ENCODE peak calls at places on chromosomes 6 and 20, in seven cellular contexts. One of them, this sample, is unnamed.
A peak's percentile ranks its signal among the peaks of the same experiment; 100 is the strongest.

GRCh38 chr20:58064411-58065010 is 163.9 kb downstream of the ANKRD60 start:
- DNase-seq in breast epithelium: no peak
- DNase-seq in heart left ventricle: no peak
- DNase-seq in IMR-90: no peak
- DNase-seq in A549: no peak
- DNase-seq in Peyer's patch: no peak
- DNase-seq in transverse colon: no peak
- DNase-seq in this sample: no peak

GRCh38 chr6:157548635-157549467 is 167.9 kb downstream of the ZDHHC14 start:
- DNase-seq in breast epithelium: no peak
- DNase-seq in heart left ventricle: no peak
- DNase-seq in IMR-90: no peak
- DNase-seq in A549: no peak
- DNase-seq in Peyer's patch: no peak
- DNase-seq in transverse colon: peak; percentile 28
- DNase-seq in this sample: no peak

GRCh38 chr20:59825944-59826759 is 107.3 kb downstream of the SYCP2 start:
- DNase-seq in breast epithelium: peak; percentile 43
- DNase-seq in heart left ventricle: no peak
- DNase-seq in IMR-90: no peak
- DNase-seq in A549: no peak
- DNase-seq in Peyer's patch: no peak
- DNase-seq in transverse colon: peak; percentile 93
- DNase-seq in this sample: peak; percentile 71

GRCh38 chr6:40962241-40962640 is 76.8 kb downstream of the UNC5CL start:
- DNase-seq in breast epithelium: no peak
- DNase-seq in heart left ventricle: no peak
- DNase-seq in IMR-90: peak; percentile 95
- DNase-seq in A549: peak; percentile 73
- DNase-seq in Peyer's patch: no peak
- DNase-seq in transverse colon: no peak
- DNase-seq in this sample: no peak

GRCh38 chr6:142802124-142802523 is 142.9 kb downstream of the HIVEP2 start:
- DNase-seq in breast epithelium: no peak
- DNase-seq in heart left ventricle: no peak
- DNase-seq in IMR-90: peak; percentile 99
- DNase-seq in A549: peak; percentile 69
- DNase-seq in Peyer's patch: no peak
- DNase-seq in transverse colon: no peak
- DNase-seq in this sample: no peak

GRCh38 chr6:98142839-98143238 is 691.5 kb upstream of the POU3F2 start:
- DNase-seq in breast epithelium: no peak
- DNase-seq in heart left ventricle: no peak
- DNase-seq in IMR-90: no peak
- DNase-seq in A549: no peak
- DNase-seq in Peyer's patch: no peak
- DNase-seq in transverse colon: no peak
- DNase-seq in this sample: no peak

GRCh38 chr6:4487538-4487937 is 288.7 kb upstream of the CDYL start:
- DNase-seq in breast epithelium: no peak
- DNase-seq in heart left ventricle: no peak
- DNase-seq in IMR-90: no peak
- DNase-seq in A549: peak; percentile 34
- DNase-seq in Peyer's patch: no peak
- DNase-seq in transverse colon: no peak
- DNase-seq in this sample: no peak

GRCh38 chr6:140538926-140539325 is 1164.5 kb upstream of the CITED2 start:
- DNase-seq in breast epithelium: no peak
- DNase-seq in heart left ventricle: no peak
- DNase-seq in IMR-90: peak; percentile 19
- DNase-seq in A549: peak; percentile 13
- DNase-seq in Peyer's patch: no peak
- DNase-seq in transverse colon: no peak
- DNase-seq in this sample: no peak

GRCh38 chr6:129701721-129702455 is 8.1 kb downstream of the ARHGAP18 start:
- DNase-seq in breast epithelium: no peak
- DNase-seq in heart left ventricle: no peak
- DNase-seq in IMR-90: peak; percentile 58
- DNase-seq in A549: no peak
- DNase-seq in Peyer's patch: no peak
- DNase-seq in transverse colon: no peak
- DNase-seq in this sample: no peak

GRCh38 chr6:165417298-165417865 is 108.0 kb upstream of the C6orf118 start:
- DNase-seq in breast epithelium: no peak
- DNase-seq in heart left ventricle: no peak
- DNase-seq in IMR-90: no peak
- DNase-seq in A549: no peak
- DNase-seq in Peyer's patch: no peak
- DNase-seq in transverse colon: no peak
- DNase-seq in this sample: no peak

GRCh38 chr6:14664616-14665315 is 547.2 kb downstream of the CD83 start:
- DNase-seq in breast epithelium: no peak
- DNase-seq in heart left ventricle: no peak
- DNase-seq in IMR-90: no peak
- DNase-seq in A549: no peak
- DNase-seq in Peyer's patch: peak; percentile 58
- DNase-seq in transverse colon: no peak
- DNase-seq in this sample: no peak

GRCh38 chr6:91299544-91300491 is 712.9 kb upstream of the MAP3K7 start:
- DNase-seq in breast epithelium: no peak
- DNase-seq in heart left ventricle: peak; percentile 19
- DNase-seq in IMR-90: peak; percentile 73
- DNase-seq in A549: no peak
- DNase-seq in Peyer's patch: no peak
- DNase-seq in transverse colon: peak; percentile 14
- DNase-seq in this sample: no peak

GRCh38 chr6:168027521-168027920 is 30.1 kb downstream of the KIF25 start:
- DNase-seq in breast epithelium: no peak
- DNase-seq in heart left ventricle: no peak
- DNase-seq in IMR-90: no peak
- DNase-seq in A549: no peak
- DNase-seq in Peyer's patch: no peak
- DNase-seq in transverse colon: no peak
- DNase-seq in this sample: no peak

GRCh38 chr6:169794317-169795055 is 43.1 kb downstream of the ERMARD start:
- DNase-seq in breast epithelium: no peak
- DNase-seq in heart left ventricle: no peak
- DNase-seq in IMR-90: no peak
- DNase-seq in A549: no peak
- DNase-seq in Peyer's patch: no peak
- DNase-seq in transverse colon: no peak
- DNase-seq in this sample: peak; percentile 63

GRCh38 chr6:53795702-53796450 is 1.1 kb downstream of the LRRC1 start:
- DNase-seq in breast epithelium: no peak
- DNase-seq in heart left ventricle: peak; percentile 51
- DNase-seq in IMR-90: peak; percentile 28
- DNase-seq in A549: no peak
- DNase-seq in Peyer's patch: peak; percentile 23
- DNase-seq in transverse colon: peak; percentile 58
- DNase-seq in this sample: peak; percentile 67

GRCh38 chr6:144712541-144712940 is 427.4 kb downstream of the UTRN start:
- DNase-seq in breast epithelium: no peak
- DNase-seq in heart left ventricle: no peak
- DNase-seq in IMR-90: peak; percentile 47
- DNase-seq in A549: no peak
- DNase-seq in Peyer's patch: no peak
- DNase-seq in transverse colon: no peak
- DNase-seq in this sample: no peak

GRCh38 chr6:144715344-144715743 is 430.2 kb downstream of the UTRN start:
- DNase-seq in breast epithelium: no peak
- DNase-seq in heart left ventricle: no peak
- DNase-seq in IMR-90: no peak
- DNase-seq in A549: no peak
- DNase-seq in Peyer's patch: no peak
- DNase-seq in transverse colon: peak; percentile 18
- DNase-seq in this sample: no peak

GRCh38 chr6:144714031-144714732 is 429.0 kb downstream of the UTRN start:
- DNase-seq in breast epithelium: no peak
- DNase-seq in heart left ventricle: no peak
- DNase-seq in IMR-90: no peak
- DNase-seq in A549: no peak
- DNase-seq in Peyer's patch: no peak
- DNase-seq in transverse colon: no peak
- DNase-seq in this sample: no peak

DNA sequence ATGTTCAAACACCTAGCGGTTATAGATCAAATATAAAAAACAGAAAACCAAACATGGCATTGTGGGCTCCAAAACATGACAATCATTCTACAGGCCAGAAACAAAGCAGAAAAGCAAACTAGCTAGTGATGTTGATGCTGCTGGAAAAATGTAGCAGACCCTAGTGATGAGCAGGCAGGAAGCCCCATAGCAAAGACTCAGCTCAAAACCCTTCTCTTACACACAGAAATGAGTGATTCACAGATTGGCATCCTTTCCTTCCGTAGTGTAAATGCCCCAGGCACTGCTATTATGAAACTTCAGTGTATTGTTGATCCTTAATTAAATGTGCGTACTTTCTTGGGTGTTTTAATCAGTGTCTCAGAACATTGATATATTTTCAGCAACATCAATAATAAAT is 425.1 kb downstream of the UTRN start:
- DNase-seq in breast epithelium: no peak
- DNase-seq in heart left ventricle: no peak
- DNase-seq in IMR-90: peak; percentile 90
- DNase-seq in A549: peak; percentile 5
- DNase-seq in Peyer's patch: no peak
- DNase-seq in transverse colon: no peak
- DNase-seq in this sample: no peak
- H3K27ac ChIP-seq in breast epithelium: peak overlapping the region; percentile 13
- H3K27ac ChIP-seq in heart left ventricle: no peak overlapping the region
- H3K27ac ChIP-seq in IMR-90: no peak overlapping the region
- H3K27ac ChIP-seq in A549: no peak overlapping the region
- H3K27ac ChIP-seq in Peyer's patch: no peak overlapping the region
- H3K27ac ChIP-seq in transverse colon: no peak overlapping the region
- H3K27ac ChIP-seq in this sample: no peak overlapping the region

GRCh38 chr20:1900321-1900791 is 5.1 kb downstream of the SIRPA start:
- DNase-seq in breast epithelium: no peak
- DNase-seq in heart left ventricle: peak; percentile 61
- DNase-seq in IMR-90: peak; percentile 80
- DNase-seq in A549: peak; percentile 89
- DNase-seq in Peyer's patch: peak; percentile 27
- DNase-seq in transverse colon: peak; percentile 33
- DNase-seq in this sample: no peak
- TF ChIP-seq POLR2A in breast epithelium: no peak
- TF ChIP-seq POLR2A in heart left ventricle: no peak
- TF ChIP-seq POLR2A in IMR-90: no peak
- TF ChIP-seq POLR2A in A549: no peak
- TF ChIP-seq POLR2A in Peyer's patch: no peak
- TF ChIP-seq POLR2A in transverse colon: no peak
- TF ChIP-seq POLR2A in this sample: no peak

GRCh38 chr20:45997187-45997586 is 11.5 kb upstream of the MMP9 start:
- DNase-seq in breast epithelium: no peak
- DNase-seq in heart left ventricle: no peak
- DNase-seq in IMR-90: no peak
- DNase-seq in A549: no peak
- DNase-seq in Peyer's patch: no peak
- DNase-seq in transverse colon: no peak
- DNase-seq in this sample: no peak

GRCh38 chr20:45994761-45995160 is 13.9 kb upstream of the MMP9 start:
- DNase-seq in breast epithelium: no peak
- DNase-seq in heart left ventricle: peak; percentile 6
- DNase-seq in IMR-90: no peak
- DNase-seq in A549: no peak
- DNase-seq in Peyer's patch: no peak
- DNase-seq in transverse colon: no peak
- DNase-seq in this sample: no peak

GRCh38 chr20:45998337-45998736 is 10.4 kb upstream of the MMP9 start:
- DNase-seq in breast epithelium: no peak
- DNase-seq in heart left ventricle: no peak
- DNase-seq in IMR-90: no peak
- DNase-seq in A549: no peak
- DNase-seq in Peyer's patch: no peak
- DNase-seq in transverse colon: no peak
- DNase-seq in this sample: no peak

GRCh38 chr20:45993197-45993951 is 15.3 kb upstream of the MMP9 start:
- DNase-seq in breast epithelium: no peak
- DNase-seq in heart left ventricle: peak; percentile 10
- DNase-seq in IMR-90: peak; percentile 33
- DNase-seq in A549: peak; percentile 88
- DNase-seq in Peyer's patch: no peak
- DNase-seq in transverse colon: peak; percentile 61
- DNase-seq in this sample: no peak

DNA sequence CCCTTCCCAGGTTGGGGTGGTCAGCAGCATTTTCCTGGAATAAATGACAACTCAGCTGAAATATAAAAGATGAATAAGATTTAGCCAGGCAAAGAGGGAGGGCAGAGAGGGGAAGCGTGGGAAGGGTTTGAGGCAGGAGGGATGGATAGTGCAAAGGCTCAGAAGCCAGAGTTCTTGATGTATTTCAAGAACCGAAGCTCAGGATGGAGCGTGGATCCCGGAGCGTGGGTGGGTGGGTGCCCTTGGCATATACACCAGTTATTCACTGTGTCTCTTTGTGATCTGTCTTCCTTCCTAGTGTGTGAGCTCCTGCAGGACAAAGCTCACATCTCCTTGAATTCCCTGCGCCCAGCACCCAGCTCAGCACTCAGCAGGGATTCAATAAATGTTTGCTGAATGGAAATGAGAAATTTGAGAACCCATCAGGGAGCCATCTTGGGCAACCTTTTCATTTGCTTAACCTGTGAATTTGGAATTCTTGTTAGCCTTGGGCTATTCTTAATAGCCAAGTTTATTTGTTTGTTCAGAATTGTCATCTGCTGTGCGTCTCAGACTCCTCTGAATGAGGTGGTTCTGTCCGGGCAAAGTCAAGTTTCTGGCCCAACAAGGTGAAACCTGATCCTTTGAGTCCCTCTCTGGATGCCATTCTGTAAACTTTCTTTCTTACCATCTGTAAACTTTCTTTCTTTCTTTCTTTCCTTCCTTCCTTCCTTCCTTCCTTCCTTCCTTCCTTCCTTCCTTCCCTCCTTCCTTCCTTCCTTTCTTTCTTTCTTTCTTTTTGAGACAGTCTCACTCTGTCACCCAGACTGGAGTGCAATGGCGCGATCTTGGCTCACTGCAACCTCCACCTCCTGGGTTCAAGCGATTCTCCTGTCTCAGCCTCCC is 13.3 kb upstream of the MMP9 start:
- DNase-seq in breast epithelium: no peak
- DNase-seq in heart left ventricle: no peak
- DNase-seq in IMR-90: no peak
- DNase-seq in A549: peak; percentile 50
- DNase-seq in Peyer's patch: no peak
- DNase-seq in transverse colon: no peak
- DNase-seq in this sample: no peak
- H3K4me1 ChIP-seq in breast epithelium: no peaks in the 10 kb centered on the region
- H3K4me1 ChIP-seq in heart left ventricle: no peaks in the 10 kb centered on the region
- H3K4me1 ChIP-seq in IMR-90: no peaks in the 10 kb centered on the region
- H3K4me1 ChIP-seq in A549: peaks cover 27% of the 10 kb centered on the region
- H3K4me1 ChIP-seq in Peyer's patch: no peaks in the 10 kb centered on the region
- H3K4me1 ChIP-seq in transverse colon: no peaks in the 10 kb centered on the region
- H3K4me1 ChIP-seq in this sample: peaks cover 41% of the 10 kb centered on the region

DNA sequence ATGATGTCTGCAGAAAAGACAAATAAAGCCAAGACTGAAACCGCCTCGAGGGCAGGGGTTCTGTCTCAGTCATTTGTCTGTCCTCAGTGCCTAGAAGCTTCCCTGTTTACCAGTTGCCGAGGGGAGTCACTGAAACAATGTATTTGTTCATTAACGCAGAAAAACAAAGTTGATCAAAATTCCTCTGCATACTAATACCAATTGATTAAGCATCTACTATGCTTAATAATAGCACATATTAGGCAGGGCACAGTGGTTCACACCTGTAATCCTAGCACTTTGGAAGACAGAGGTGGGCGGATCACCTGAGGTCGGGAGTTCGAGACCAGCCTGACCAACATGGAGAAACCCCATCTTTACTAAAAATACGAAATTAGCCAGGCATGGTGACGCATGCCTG is 1.8 kb upstream of the FKBP5 start:
- DNase-seq in breast epithelium: no peak
- DNase-seq in heart left ventricle: no peak
- DNase-seq in IMR-90: no peak
- DNase-seq in A549: no peak
- DNase-seq in Peyer's patch: no peak
- DNase-seq in transverse colon: no peak
- DNase-seq in this sample: no peak
- H3K27ac ChIP-seq in breast epithelium: peak overlapping the region; percentile 88
- H3K27ac ChIP-seq in heart left ventricle: peak overlapping the region; percentile 76
- H3K27ac ChIP-seq in IMR-90: no peak overlapping the region
- H3K27ac ChIP-seq in A549: no peak overlapping the region
- H3K27ac ChIP-seq in Peyer's patch: peak overlapping the region; percentile 37
- H3K27ac ChIP-seq in transverse colon: peak overlapping the region; percentile 97
- H3K27ac ChIP-seq in this sample: peak overlapping the region; percentile 100